ENCODE peak calls at places on chromosomes 5 and 9, in nine cellular contexts. R is trophoblast cell; I is activated T-helper 1 cell treated with anti-CD3 and anti-CD28 coated beads, Interleukin-2, amount 50 U/mL, for 16 hours; F is A549; G is fibroblast of pulmonary artery; K is fibroblast of the aortic adventitia; L is activated CD8-positive, alpha-beta memory T cell treated with anti-CD3 and anti-CD28 coated beads for 48 hours; B is COR-L47; Q is RPMI7951. S is an unnamed sample.

GRCh38 chr5:72187388-72188070 is 80.3 kb downstream of the MAP1B start:
- DNase-seq in I (no peak), Q (no peak), B (no peak), R (no peak), G (no peak), F (no peak), L (no peak), K (no peak), S (no peak)

GRCh38 chr9:79256691-79257213 is 315.0 kb upstream of the TLE4 start:
- DNase-seq in K (peak; percentile 23), F (no peak), I (no peak), R (no peak), L (no peak), Q (peak; percentile 92), G (peak; percentile 20), B (peak; percentile 89), S (peak; percentile 99)

GRCh38 chr9:135474915-135475314 is 4.7 kb upstream of the PPP1R26 start:
- DNase-seq in I (no peak), Q (no peak), F (peak; percentile 64), B (no peak), K (no peak), L (no peak), R (peak; percentile 30), G (peak; percentile 16), S (no peak)

GRCh38 chr5:178331491-178331981 is 98.9 kb upstream of the PHYKPL start:
- DNase-seq in Q (peak; percentile 29), R (peak; percentile 11), G (peak; percentile 1), K (peak; percentile 1), L (no peak), B (no peak), F (no peak), I (no peak), S (no peak)

GRCh38 chr9:99294850-99295461 is 72.9 kb downstream of the SEC61B start:
- DNase-seq in R (peak; percentile 8), Q (peak; percentile 6), I (no peak), F (peak; percentile 13), B (no peak), L (no peak), K (no peak), G (no peak), S (no peak)

GRCh38 chr9:677461-678097 is 163.9 kb upstream of the DMRT1 start:
- DNase-seq in Q (peak; percentile 42), L (no peak), B (no peak), K (peak; percentile 47), R (no peak), I (no peak), G (no peak), F (no peak), S (peak; percentile 62)

GRCh38 chr9:75065513-75065912 is 22.4 kb downstream of the NMRK1 start:
- DNase-seq in G (no peak), I (no peak), B (no peak), L (no peak), F (no peak), R (no peak), Q (no peak), K (no peak), S (no peak)

GRCh38 chr5:75055727-75056144 is 3.4 kb upstream of the GCNT4 start:
- DNase-seq in G (peak; percentile 38), K (peak; percentile 26), Q (no peak), I (no peak), B (no peak), L (no peak), F (no peak), R (peak; percentile 86), S (peak; percentile 48)

GRCh38 chr5:95953026-95953425 is 8.6 kb downstream of the ELL2 start:
- DNase-seq in F (no peak), K (peak; percentile 57), I (no peak), L (no peak), G (no peak), R (no peak), Q (no peak), B (no peak), S (no peak)

GRCh38 chr5:68320094-68320986 is 104.8 kb downstream of the PIK3R1 start:
- DNase-seq in G (no peak), F (peak; percentile 24), I (no peak), R (no peak), K (no peak), Q (peak; percentile 43), B (no peak), L (no peak), S (no peak)

S was measured in astrocyte.